ENCODE peak calls at places on chromosomes 11 and 22, in four cellular contexts. W is cerebellar nuclear complex, J is NCI-H460, E is Calu3. R is an unnamed sample.

GRCh38 chr22:37538590-37539357 is 19.6 kb upstream of the CARD10 start:
- DNase-seq in W (no peak), J (peak), E (peak), R (peak)

GRCh38 chr22:46260038-46260437 is 3.1 kb downstream of the PKDREJ start:
- DNase-seq in W (no peak), J (no peak), E (no peak), R (no peak)

GRCh38 chr11:60858731-60859464 is 3.1 kb upstream of the PTGDR2 start:
- DNase-seq in W (no peak), J (no peak), E (no peak), R (no peak)

GRCh38 chr11:57453543-57454177 is 6.7 kb upstream of the RTN4RL2 start:
- DNase-seq in W (no peak), J (no peak), E (no peak), R (no peak)

GRCh38 chr11:123526918-123527317 is 96.8 kb downstream of the GRAMD1B start:
- DNase-seq in W (no peak), J (no peak), E (no peak), R (no peak)

GRCh38 chr11:64885367-64886286 is 7.2 kb upstream of the EHD1 start:
- DNase-seq in W (no peak), J (peak), E (no peak), R (no peak)

GRCh38 chr22:28395520-28395919 is 284.1 kb downstream of the TTC28 start:
- DNase-seq in W (no peak), J (no peak), E (no peak), R (no peak)

GRCh38 chr22:30017375-30017774 is 62.9 kb upstream of the HORMAD2 start:
- DNase-seq in W (no peak), J (no peak), E (no peak), R (no peak)

GRCh38 chr11:58609723-58610122 is 12.7 kb upstream of the CNTF start:
- DNase-seq in W (no peak), J (no peak), E (no peak), R (no peak)

GRCh38 chr11:19892876-19893275 is 180.2 kb downstream of the NAV2 start:
- DNase-seq in W (no peak), J (no peak), E (no peak), R (no peak)

GRCh38 chr22:46377566-46378498 is 42.3 kb downstream of the TRMU start:
- DNase-seq in W (no peak), J (peak), E (peak), R (peak)

GRCh38 chr11:32775908-32776307 is 18.6 kb downstream of the CCDC73 start:
- DNase-seq in W (no peak), J (no peak), E (no peak), R (no peak)

GRCh38 chr22:46115755-46116490 is 34.4 kb upstream of the PPARA start:
- DNase-seq in W (no peak), J (no peak), E (no peak), R (no peak)

GRCh38 chr11:120651396-120651795 is 139.8 kb downstream of the GRIK4 start:
- DNase-seq in W (no peak), J (no peak), E (no peak), R (no peak)

GRCh38 chr11:131760191-131760951 is 390.0 kb downstream of the NTM start:
- DNase-seq in W (no peak), J (no peak), E (no peak), R (no peak)

GRCh38 chr22:20206709-20207215 is 55.9 kb upstream of the CCDC188 start:
- DNase-seq in W (no peak), J (no peak), E (peak), R (no peak)

GRCh38 chr11:75352417-75353206 is 1.2 kb upstream of the ARRB1 start:
- DNase-seq in W (no peak), J (no peak), E (peak), R (no peak)

GRCh38 chr11:76658651-76659650 is 11.6 kb downstream of the LRRC32 start:
- DNase-seq in W (no peak), J (no peak), E (no peak), R (no peak)

GRCh38 chr11:101582242-101583052 is 1.4 kb downstream of the TRPC6 start:
- DNase-seq in W (no peak), J (no peak), E (no peak), R (no peak)

R was measured in SJCRH30.